ENCODE peak calls at places on chromosomes 7 and 10, in nine cellular contexts. S is stimulated activated CD8-positive, alpha-beta memory T cell treated with anti-CD3 and anti-CD28 coated beads, Interleukin-7, amount 100 ng/mL, for 48 hours; F is astrocyte of the spinal cord; O is occipital lobe; W is anterior cingulate cortex; N is right lobe of liver; Y is GOT3; C is osteocyte; E is AG04450. T is an unnamed sample.

GRCh38 chr10:131841131-131841661 is 59.6 kb upstream of the PPP2R2D start:
- DNase-seq in S (no peak), Y (no peak), C (peak), E (no peak), N (no peak), F (no peak), O (no peak), W (no peak), T (no peak)

GRCh38 chr10:111116211-111116610 is 39.4 kb downstream of the ADRA2A start:
- DNase-seq in O (no peak), S (no peak), Y (no peak), W (no peak), N (no peak), F (no peak), C (no peak), E (no peak), T (no peak)

GRCh38 chr7:12801107-12801506 is 113.7 kb downstream of the ARL4A start:
- DNase-seq in Y (no peak), C (no peak), S (no peak), N (no peak), F (no peak), E (no peak), W (no peak), O (no peak), T (peak)

GRCh38 chr10:103661198-103661950 is 167.9 kb downstream of the NEURL1 start:
- DNase-seq in E (peak), S (no peak), C (peak), F (peak), W (peak), Y (peak), N (peak), O (no peak), T (no peak)

GRCh38 chr10:60032723-60033122 is 126.4 kb upstream of the CCDC6 start:
- DNase-seq in O (no peak), F (peak), Y (no peak), C (no peak), N (peak), S (no peak), E (no peak), W (no peak), T (peak)

GRCh38 chr7:50293509-50294179 is 10.9 kb upstream of the IKZF1 start:
- DNase-seq in F (no peak), N (no peak), Y (no peak), O (no peak), W (no peak), E (no peak), C (no peak), S (no peak), T (no peak)

GRCh38 chr10:84537447-84537931 is 209.1 kb downstream of the CCSER2 start:
- DNase-seq in C (no peak), Y (no peak), S (no peak), W (no peak), F (peak), N (no peak), O (no peak), E (peak), T (peak)

GRCh38 chr10:124523301-124523871 is 61.8 kb downstream of the LHPP start:
- DNase-seq in Y (no peak), N (no peak), W (no peak), E (no peak), O (no peak), C (no peak), F (no peak), S (no peak), T (no peak)

GRCh38 chr7:3922175-3922635 is 621.2 kb downstream of the SDK1 start:
- DNase-seq in W (no peak), F (peak), S (no peak), E (peak), Y (peak), N (no peak), O (no peak), C (no peak), T (peak)

GRCh38 chr10:46541017-46541661 is 15.3 kb downstream of the GPRIN2 start:
- DNase-seq in E (no peak), C (no peak), F (no peak), W (no peak), Y (no peak), S (no peak), N (peak), O (no peak), T (no peak)

GRCh38 chr7:106824458-106824857 is 40.6 kb upstream of the PIK3CG start:
- DNase-seq in F (peak), W (no peak), E (no peak), S (no peak), N (no peak), O (no peak), C (peak), Y (no peak), T (peak)

GRCh38 chr7:139573871-139574270 is 50.4 kb downstream of the CLEC2L start:
- DNase-seq in Y (no peak), F (no peak), C (peak), S (no peak), N (no peak), E (no peak), O (no peak), W (no peak), T (no peak)

GRCh38 chr7:18566829-18567228 is 71.3 kb downstream of the HDAC9 start:
- DNase-seq in W (no peak), O (no peak), E (no peak), S (no peak), Y (no peak), F (no peak), N (no peak), C (no peak), T (no peak)

GRCh38 chr10:24465899-24466615 is 257.1 kb downstream of the KIAA1217 start:
- DNase-seq in Y (no peak), S (peak), E (peak), W (no peak), F (peak), N (peak), O (no peak), C (no peak), T (peak)

GRCh38 chr7:151838861-151839381 is 38.0 kb downstream of the PRKAG2 start:
- DNase-seq in O (no peak), W (no peak), E (no peak), C (no peak), S (no peak), F (no peak), Y (no peak), N (no peak), T (no peak)

GRCh38 chr7:139592801-139593461 is 69.4 kb downstream of the CLEC2L start:
- DNase-seq in O (no peak), Y (no peak), W (no peak), N (peak), C (peak), F (no peak), E (no peak), S (no peak), T (no peak)

GRCh38 chr7:88037050-88037449 is 103.0 kb downstream of the ADAM22 start:
- DNase-seq in O (no peak), C (no peak), Y (no peak), F (no peak), E (no peak), N (no peak), S (no peak), W (no peak), T (no peak)

GRCh38 chr7:90298145-90299038 is 22.7 kb downstream of the FAM237B start:
- DNase-seq in S (no peak), W (no peak), E (peak), Y (no peak), N (no peak), C (no peak), F (peak), O (no peak), T (peak)

GRCh38 chr10:18505719-18506118 is 145.7 kb downstream of the NSUN6 start:
- DNase-seq in O (no peak), S (no peak), F (no peak), W (no peak), E (no peak), C (no peak), N (no peak), Y (no peak), T (no peak)

GRCh38 chr10:86043236-86043635 is 323.4 kb downstream of the GRID1 start:
- DNase-seq in N (no peak), S (no peak), W (no peak), C (no peak), E (no peak), O (no peak), Y (no peak), F (no peak), T (no peak)

GRCh38 chr7:10412426-10413019 is 561.1 kb upstream of the PHF14 start:
- DNase-seq in O (no peak), C (no peak), F (peak), N (peak), S (no peak), E (no peak), W (no peak), Y (no peak), T (peak)

GRCh38 chr10:44387853-44388251 is 3.0 kb upstream of the CXCL12 start:
- DNase-seq in W (no peak), C (peak), Y (no peak), O (no peak), N (peak), F (no peak), E (no peak), S (no peak), T (no peak)

GRCh38 chr10:33032354-33033254 is 74.6 kb upstream of the ITGB1 start:
- DNase-seq in N (no peak), F (peak), E (no peak), S (no peak), O (no peak), W (no peak), Y (no peak), C (no peak), T (peak)

GRCh38 chr10:56317603-56318002 is 43.5 kb downstream of the ZWINT start:
- DNase-seq in E (no peak), C (no peak), F (no peak), Y (no peak), N (no peak), O (no peak), W (no peak), S (no peak), T (no peak)

GRCh38 chr10:4638116-4638515 is 187.9 kb upstream of the AKR1E2 start:
- DNase-seq in E (no peak), S (no peak), Y (no peak), W (no peak), N (no peak), C (no peak), F (no peak), O (no peak), T (no peak)

GRCh38 chr10:50431118-50431517 is 179.8 kb upstream of the ASAH2 start:
- DNase-seq in C (no peak), N (no peak), Y (no peak), F (peak), E (no peak), S (no peak), W (no peak), O (no peak), T (no peak)

T was measured in SW480.